ENCODE peak calls at places on chromosomes 3 and 15, in eight cellular contexts. W is frontal cortex; Y is mesothelial cell of epicardium; T is activated CD4-positive, alpha-beta memory T cell treated with anti-CD3 and anti-CD28 coated beads, Interleukin-2, amount 10 ng/mL, durations not matched to agents 7 days and 5 days; Z is fibroblast of pulmonary artery; B is RKO; N is NCI-H1092 treated with DMSO at 0.1 percent for 48 hours; F is stimulated activated CD8-positive, alpha-beta memory T cell treated with anti-CD3 and anti-CD28 coated beads, Interleukin-2, amount 100 ng/mL, for 48 hours. X is an unnamed sample.

GRCh38 chr15:69574506-69574905 is 121.9 kb downstream of the RPLP1 start:
- DNase-seq in W (no peak), Y (no peak), T (no peak), Z (no peak), B (no peak), N (no peak), F (no peak), X (no peak)

GRCh38 chr3:188234172-188234571 is 80.2 kb downstream of the LPP start:
- DNase-seq in W (no peak), Y (no peak), T (no peak), Z (no peak), B (no peak), N (no peak), F (no peak), X (peak)

GRCh38 chr3:24622696-24623225 is 128.1 kb upstream of the THRB start:
- DNase-seq in W (no peak), Y (no peak), T (no peak), Z (no peak), B (no peak), N (no peak), F (no peak), X (no peak)

GRCh38 chr15:39365873-39366272 is 215.0 kb upstream of the THBS1 start:
- DNase-seq in W (no peak), Y (no peak), T (no peak), Z (no peak), B (no peak), N (no peak), F (no peak), X (no peak)

GRCh38 chr15:101565377-101565776 is 75.9 kb upstream of the PCSK6 start:
- DNase-seq in W (no peak), Y (no peak), T (no peak), Z (no peak), B (no peak), N (no peak), F (no peak), X (no peak)

GRCh38 chr3:52225452-52226228 is at the start of gene TLR9:
- DNase-seq in W (no peak), Y (no peak), T (no peak), Z (no peak), B (no peak), N (no peak), F (no peak), X (no peak)

GRCh38 chr15:100703032-100703578 is 100.7 kb downstream of the ASB7 start:
- DNase-seq in W (no peak), Y (no peak), T (peak), Z (peak), B (no peak), N (no peak), F (peak), X (peak)

GRCh38 chr3:171956372-171957104 is 82.8 kb upstream of the FNDC3B start:
- DNase-seq in W (no peak), Y (no peak), T (no peak), Z (no peak), B (no peak), N (no peak), F (no peak), X (no peak)

GRCh38 chr3:55750525-55750924 is 263.4 kb upstream of the WNT5A start:
- DNase-seq in W (no peak), Y (no peak), T (no peak), Z (peak), B (no peak), N (no peak), F (no peak), X (peak)

GRCh38 chr3:34229871-34230270 is 431.4 kb downstream of the PDCD6IP start:
- DNase-seq in W (no peak), Y (no peak), T (no peak), Z (no peak), B (no peak), N (no peak), F (no peak), X (no peak)

GRCh38 chr3:170639003-170639402 is 53.1 kb upstream of the SLC7A14 start:
- DNase-seq in W (no peak), Y (no peak), T (no peak), Z (no peak), B (no peak), N (no peak), F (no peak), X (no peak)

GRCh38 chr15:78325092-78325843 is 14.9 kb upstream of the CRABP1 start:
- DNase-seq in W (no peak), Y (no peak), T (no peak), Z (peak), B (no peak), N (no peak), F (no peak), X (peak)

GRCh38 chr3:128504957-128505730 is 12.1 kb upstream of the GATA2 start:
- DNase-seq in W (no peak), Y (no peak), T (no peak), Z (no peak), B (no peak), N (no peak), F (no peak), X (no peak)

GRCh38 chr3:165081183-165081582 is 2.9 kb upstream of the SI start:
- DNase-seq in W (no peak), Y (no peak), T (no peak), Z (no peak), B (no peak), N (no peak), F (no peak), X (no peak)

GRCh38 chr3:12963869-12964712 is 109.1 kb downstream of the IQSEC1 start:
- DNase-seq in W (no peak), Y (no peak), T (no peak), Z (peak), B (no peak), N (peak), F (no peak), X (no peak)

GRCh38 chr3:197380786-197381185 is 82.4 kb upstream of the DLG1 start:
- DNase-seq in W (no peak), Y (peak), T (no peak), Z (no peak), B (no peak), N (peak), F (no peak), X (peak)

GRCh38 chr3:32316976-32317375 is 74.7 kb upstream of the CMTM7 start:
- DNase-seq in W (no peak), Y (no peak), T (no peak), Z (no peak), B (no peak), N (no peak), F (no peak), X (no peak)

GRCh38 chr3:78754066-78754743 is 1013.6 kb downstream of the ROBO1 start:
- DNase-seq in W (no peak), Y (no peak), T (no peak), Z (peak), B (no peak), N (no peak), F (no peak), X (peak)

GRCh38 chr15:62491642-62492041 is 326.6 kb upstream of the C2CD4B start:
- DNase-seq in W (no peak), Y (no peak), T (no peak), Z (peak), B (no peak), N (no peak), F (no peak), X (peak)

GRCh38 chr3:59908280-59908679 is 858.5 kb upstream of the CFAP20DC start:
- DNase-seq in W (no peak), Y (no peak), T (no peak), Z (no peak), B (no peak), N (no peak), F (no peak), X (no peak)

GRCh38 chr3:45597166-45597565 is 2.6 kb downstream of the LIMD1 start:
- DNase-seq in W (no peak), Y (no peak), T (peak), Z (peak), B (peak), N (no peak), F (peak), X (peak)

GRCh38 chr3:52721002-52721741 is 15.3 kb downstream of the SPCS1 start:
- DNase-seq in W (no peak), Y (no peak), T (peak), Z (peak), B (no peak), N (no peak), F (no peak), X (no peak)

GRCh38 chr3:133477497-133477896 is 77.6 kb downstream of the BFSP2 start:
- DNase-seq in W (no peak), Y (no peak), T (no peak), Z (no peak), B (no peak), N (no peak), F (no peak), X (no peak)

GRCh38 chr15:32802296-32802936 is 84.6 kb downstream of the GREM1 start:
- DNase-seq in W (no peak), Y (no peak), T (no peak), Z (peak), B (no peak), N (no peak), F (peak), X (peak)

GRCh38 chr15:70976856-70977255 is 84.2 kb downstream of the LRRC49 start:
- DNase-seq in W (no peak), Y (no peak), T (no peak), Z (peak), B (no peak), N (no peak), F (no peak), X (peak)

GRCh38 chr3:192917258-192917507 is 473 bp downstream of the MB21D2 start:
- DNase-seq in W (no peak), Y (peak), T (peak), Z (no peak), B (no peak), N (no peak), F (no peak), X (no peak)

GRCh38 chr3:139281512-139282196 is 62.2 kb upstream of the MRPS22 start:
- DNase-seq in W (no peak), Y (no peak), T (no peak), Z (no peak), B (no peak), N (no peak), F (no peak), X (peak)

GRCh38 chr3:141881702-141882101 is 5.3 kb downstream of the ATP1B3 start:
- DNase-seq in W (no peak), Y (no peak), T (no peak), Z (no peak), B (no peak), N (no peak), F (no peak), X (no peak)

GRCh38 chr15:29081781-29082180 is 187.8 kb downstream of the NSMCE3 start:
- DNase-seq in W (no peak), Y (no peak), T (no peak), Z (no peak), B (no peak), N (no peak), F (no peak), X (no peak)

GRCh38 chr3:196697270-196697669 is 14.8 kb downstream of the CEP19 start:
- DNase-seq in W (no peak), Y (no peak), T (no peak), Z (no peak), B (no peak), N (no peak), F (no peak), X (no peak)

GRCh38 chr15:101526442-101526841 is 36.9 kb upstream of the PCSK6 start:
- DNase-seq in W (no peak), Y (no peak), T (no peak), Z (no peak), B (no peak), N (no peak), F (no peak), X (no peak)

GRCh38 chr15:61459785-61460707 is 230.9 kb upstream of the RORA start:
- DNase-seq in W (no peak), Y (no peak), T (no peak), Z (peak), B (peak), N (no peak), F (no peak), X (peak)

X was measured in astrocyte.